ENCODE peak calls at places on chromosome 14, in four cellular contexts. B, C, E and T are unnamed samples.

GRCh38 chr14:72318648-72319047 is 386.4 kb downstream of the RGS6 start:
- DNase-seq in E (peak; percentile 21), B (no peak), C (no peak), T (no peak)

GRCh38 chr14:98946995-98947394 is 325.0 kb downstream of the BCL11B start:
- DNase-seq in E (no peak), C (no peak), B (no peak), T (no peak)

GRCh38 chr14:103696466-103697071 is 18.7 kb downstream of the XRCC3 start:
- DNase-seq in B (no peak), E (no peak), C (no peak), T (peak; percentile 86)

GRCh38 chr14:96501383-96501745 is 818 bp upstream of the PAPOLA start:
- DNase-seq in C (no peak), E (no peak), B (no peak), T (peak; percentile 4)

GRCh38 chr14:75822522-75823288 is 159.1 kb downstream of the TGFB3 start:
- DNase-seq in B (peak; percentile 41), C (no peak), E (peak; percentile 80), T (peak; percentile 44)

GRCh38 chr14:85416771-85417170 is 113.2 kb upstream of the FLRT2 start:
- DNase-seq in E (peak; percentile 88), C (no peak), B (peak; percentile 75), T (peak; percentile 23)

GRCh38 chr14:68807148-68807600 is 14.3 kb upstream of the ZFP36L1 start:
- DNase-seq in C (no peak), E (peak; percentile 82), B (no peak), T (peak; percentile 87)

GRCh38 chr14:90087433-90087832 is 25.6 kb downstream of the KCNK13 start:
- DNase-seq in B (no peak), E (peak; percentile 30), C (no peak), T (no peak)

GRCh38 chr14:37262649-37263048 is 64.9 kb downstream of the MIPOL1 start:
- DNase-seq in E (no peak), B (no peak), C (no peak), T (no peak)

GRCh38 chr14:75877292-75877691 is 104.5 kb downstream of the TGFB3 start:
- DNase-seq in C (no peak), B (no peak), E (peak; percentile 86), T (no peak)

GRCh38 chr14:86462193-86462592 is 932.2 kb downstream of the FLRT2 start:
- DNase-seq in C (no peak), E (peak; percentile 30), B (no peak), T (no peak)

GRCh38 chr14:54450535-54450934 is 9.4 kb upstream of the CNIH1 start:
- DNase-seq in E (peak; percentile 68), B (no peak), C (no peak), T (peak; percentile 36)

GRCh38 chr14:51328089-51328941 is 88.3 kb downstream of the TMX1 start:
- DNase-seq in B (no peak), E (peak; percentile 56), C (no peak), T (peak; percentile 27)

GRCh38 chr14:21999400-21999799 is 325.8 kb upstream of the OR4E1 start:
- DNase-seq in B (no peak), C (no peak), E (no peak), T (no peak)

GRCh38 chr14:85527006-85527405 is 2.9 kb upstream of the FLRT2 start:
- DNase-seq in B (peak; percentile 77), C (no peak), E (peak; percentile 83), T (peak; percentile 27)